ENCODE peak calls at places on chromosomes 11 and 22, in eight cellular contexts. K is A549, G is astrocyte, S is astrocyte of the spinal cord, D is right atrium auricular region, M is GM12865, Q is brain microvascular endothelial cell, Z is mucosa of descending colon. X is an unnamed sample.

GRCh38 chr11:81220166-81220895 is 1513.3 kb downstream of the FAM181B start:
- DNase-seq in K (no peak), G (no peak), S (peak), D (no peak), M (no peak), Q (peak), Z (no peak), X (no peak)

GRCh38 chr11:47837292-47837691 is 10.9 kb downstream of the NUP160 start:
- DNase-seq in K (no peak), G (no peak), S (no peak), D (no peak), M (no peak), Q (no peak), Z (no peak), X (no peak)

GRCh38 chr22:25131198-25131887 is 68.3 kb upstream of the CRYBB3 start:
- DNase-seq in K (no peak), G (no peak), S (no peak), D (no peak), M (no peak), Q (no peak), Z (peak), X (no peak)

GRCh38 chr22:33859311-33859710 is 61.0 kb downstream of the LARGE1 start:
- DNase-seq in K (no peak), G (no peak), S (no peak), D (no peak), M (no peak), Q (no peak), Z (no peak), X (no peak)

GRCh38 chr11:70348191-70348590 is 50.1 kb upstream of the CTTN start:
- DNase-seq in K (no peak), G (no peak), S (no peak), D (no peak), M (no peak), Q (no peak), Z (no peak), X (no peak)

GRCh38 chr11:7672960-7673723 is at the start of gene CYB5R2:
- DNase-seq in K (peak), G (no peak), S (no peak), D (no peak), M (peak), Q (no peak), Z (peak), X (no peak)

GRCh38 chr22:45482169-45482568 is 20.5 kb upstream of the FBLN1 start:
- DNase-seq in K (no peak), G (no peak), S (no peak), D (no peak), M (no peak), Q (no peak), Z (no peak), X (no peak)

GRCh38 chr11:111357150-111358037 is 21.7 kb downstream of the POU2AF1 start:
- DNase-seq in K (no peak), G (no peak), S (no peak), D (no peak), M (peak), Q (no peak), Z (no peak), X (no peak)

GRCh38 chr11:66743271-66743968 is 14.4 kb upstream of the SPTBN2 start:
- DNase-seq in K (peak), G (no peak), S (no peak), D (peak), M (no peak), Q (no peak), Z (peak), X (no peak)

GRCh38 chr22:46117206-46118199 is 32.8 kb upstream of the PPARA start:
- DNase-seq in K (no peak), G (no peak), S (no peak), D (no peak), M (no peak), Q (no peak), Z (no peak), X (no peak)

GRCh38 chr11:120391854-120392253 is 55.6 kb downstream of the ARHGEF12 start:
- DNase-seq in K (no peak), G (no peak), S (peak), D (no peak), M (no peak), Q (no peak), Z (no peak), X (no peak)

GRCh38 chr11:118290923-118291322 is 13.6 kb upstream of the CD3E start:
- DNase-seq in K (peak), G (no peak), S (no peak), D (no peak), M (peak), Q (no peak), Z (peak), X (no peak)

GRCh38 chr11:14789879-14790484 is 102.0 kb downstream of the CYP2R1 start:
- DNase-seq in K (no peak), G (no peak), S (peak), D (no peak), M (peak), Q (no peak), Z (no peak), X (no peak)

GRCh38 chr11:123091541-123091940 is 29.6 kb upstream of the HSPA8 start:
- DNase-seq in K (no peak), G (no peak), S (no peak), D (no peak), M (no peak), Q (no peak), Z (no peak), X (no peak)

GRCh38 chr11:78217650-78218541 is 29.2 kb downstream of the USP35 start:
- DNase-seq in K (no peak), G (no peak), S (no peak), D (no peak), M (no peak), Q (no peak), Z (no peak), X (no peak)

GRCh38 chr22:35580351-35581022 is 36.6 kb downstream of the MB start:
- DNase-seq in K (no peak), G (no peak), S (no peak), D (no peak), M (no peak), Q (no peak), Z (no peak), X (no peak)

GRCh38 chr22:44277404-44278135 is 35.2 kb downstream of the SHISAL1 start:
- DNase-seq in K (no peak), G (no peak), S (no peak), D (no peak), M (no peak), Q (no peak), Z (no peak), X (no peak)

GRCh38 chr11:87007938-87008337 is 29.8 kb upstream of the TMEM135 start:
- DNase-seq in K (no peak), G (peak), S (peak), D (no peak), M (no peak), Q (no peak), Z (no peak), X (no peak)

GRCh38 chr11:63874511-63874910 is 35.6 kb downstream of the MARK2 start:
- DNase-seq in K (no peak), G (no peak), S (no peak), D (no peak), M (no peak), Q (no peak), Z (no peak), X (no peak)

GRCh38 chr11:128061321-128061871 is 526.0 kb downstream of the ETS1 start:
- DNase-seq in K (no peak), G (peak), S (peak), D (no peak), M (no peak), Q (no peak), Z (no peak), X (no peak)

GRCh38 chr11:19995131-19995530 is 165.1 kb downstream of the DBX1 start:
- DNase-seq in K (peak), G (peak), S (peak), D (peak), M (no peak), Q (peak), Z (no peak), X (no peak)

GRCh38 chr22:19446603-19447387 is 716 bp downstream of the C22orf39 start:
- DNase-seq in K (peak), G (no peak), S (no peak), D (no peak), M (no peak), Q (no peak), Z (no peak), X (no peak)

GRCh38 chr22:22030493-22031182 is 48.1 kb upstream of the TOP3B start:
- DNase-seq in K (peak), G (no peak), S (no peak), D (peak), M (peak), Q (no peak), Z (peak), X (no peak)
- H3K4me3 ChIP-seq in K (no peak), G (no peak), S (no peak), D (no peak), M (peak), Q (no peak), Z (no peak), X (peak)

GRCh38 chr11:91248199-91248807 is 976.3 kb upstream of the FAT3 start:
- DNase-seq in K (peak), G (no peak), S (peak), D (no peak), M (peak), Q (peak), Z (peak), X (no peak)
- TF ChIP-seq CTCF in K (peak), G (peak), S (peak), D (peak), M (peak), Q (peak), Z (no peak), X (peak)

DNA sequence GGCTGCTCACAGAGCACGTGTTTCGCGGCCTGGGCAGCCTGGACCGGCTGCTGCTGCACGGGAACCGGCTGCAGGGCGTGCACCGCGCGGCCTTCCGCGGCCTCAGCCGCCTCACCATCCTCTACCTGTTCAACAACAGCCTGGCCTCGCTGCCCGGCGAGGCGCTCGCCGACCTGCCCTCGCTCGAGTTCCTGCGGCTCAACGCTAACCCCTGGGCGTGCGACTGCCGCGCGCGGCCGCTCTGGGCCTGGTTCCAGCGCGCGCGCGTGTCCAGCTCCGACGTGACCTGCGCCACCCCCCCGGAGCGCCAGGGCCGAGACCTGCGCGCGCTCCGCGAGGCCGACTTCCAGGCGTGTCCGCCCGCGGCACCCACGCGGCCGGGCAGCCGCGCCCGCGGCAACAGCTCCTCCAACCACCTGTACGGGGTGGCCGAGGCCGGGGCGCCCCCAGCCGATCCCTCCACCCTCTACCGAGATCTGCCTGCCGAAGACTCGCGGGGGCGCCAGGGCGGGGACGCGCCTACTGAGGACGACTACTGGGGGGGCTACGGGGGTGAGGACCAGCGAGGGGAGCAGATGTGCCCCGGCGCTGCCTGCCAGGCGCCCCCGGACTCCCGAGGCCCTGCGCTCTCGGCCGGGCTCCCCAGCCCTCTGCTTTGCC is 16.0 kb downstream of the RTN4RL2 start:
- DNase-seq in K (no peak), G (no peak), S (no peak), D (no peak), M (peak), Q (no peak), Z (peak), X (no peak)
- H3K4me3 ChIP-seq in K (peak), G (no peak), S (no peak), D (peak), M (peak), Q (peak), Z (no peak), X (peak)

GRCh38 chr11:72609451-72609850 is 64.8 kb downstream of the PDE2A start:
- DNase-seq in K (no peak), G (no peak), S (no peak), D (no peak), M (no peak), Q (no peak), Z (no peak), X (no peak)

GRCh38 chr11:72607101-72607468 is 67.1 kb downstream of the PDE2A start:
- DNase-seq in K (no peak), G (no peak), S (no peak), D (no peak), M (no peak), Q (no peak), Z (no peak), X (no peak)

GRCh38 chr11:72606362-72607100 is 67.7 kb downstream of the PDE2A start:
- DNase-seq in K (no peak), G (peak), S (no peak), D (no peak), M (no peak), Q (no peak), Z (no peak), X (no peak)

GRCh38 chr11:72607496-72607895 is 66.7 kb downstream of the PDE2A start:
- DNase-seq in K (no peak), G (no peak), S (no peak), D (no peak), M (no peak), Q (no peak), Z (no peak), X (no peak)

GRCh38 chr11:72609045-72609444 is 65.2 kb downstream of the PDE2A start:
- DNase-seq in K (no peak), G (no peak), S (no peak), D (no peak), M (peak), Q (no peak), Z (no peak), X (peak)
- TF ChIP-seq CTCF in K (peak), G (peak), S (peak), D (peak), M (peak), Q (peak), Z (no peak), X (peak)

GRCh38 chr22:38700271-38700788 is 413 bp downstream of the JOSD1 start:
- DNase-seq in K (no peak), G (no peak), S (peak), D (peak), M (no peak), Q (no peak), Z (peak), X (no peak)

GRCh38 chr22:38699784-38700183 is 959 bp downstream of the JOSD1 start:
- DNase-seq in K (no peak), G (peak), S (peak), D (no peak), M (no peak), Q (no peak), Z (no peak), X (no peak)

GRCh38 chr22:38697055-38697980 is 3.4 kb downstream of the JOSD1 start:
- DNase-seq in K (no peak), G (peak), S (peak), D (no peak), M (no peak), Q (peak), Z (no peak), X (no peak)

GRCh38 chr22:38698407-38699094 is 2.2 kb downstream of the JOSD1 start:
- DNase-seq in K (no peak), G (no peak), S (no peak), D (no peak), M (no peak), Q (no peak), Z (no peak), X (no peak)

GRCh38 chr22:38699143-38699542 is 1.6 kb downstream of the JOSD1 start:
- DNase-seq in K (no peak), G (no peak), S (no peak), D (no peak), M (no peak), Q (no peak), Z (no peak), X (no peak)
- H3K4me3 ChIP-seq in K (peak), G (peak), S (peak), D (peak), M (peak), Q (peak), Z (no peak), X (peak)